ENCODE peak calls at places on chromosome 19, in four cellular contexts. Y, V, F and I are unnamed samples.

GRCh38 chr19:19661141-19661674 is 2.3 kb downstream of the ATP13A1 start:
- DNase-seq in Y (no peak), V (peak; percentile 3), F (no peak), I (no peak)

GRCh38 chr19:47315125-47315821 is 5.6 kb downstream of the C5AR1 start:
- DNase-seq in Y (no peak), V (peak; percentile 22), F (peak; percentile 91), I (peak; percentile 78)

GRCh38 chr19:6393982-6394412 is 1.0 kb upstream of the GTF2F1 start:
- DNase-seq in Y (no peak), V (no peak), F (no peak), I (no peak)

GRCh38 chr19:49938662-49939061 is 9.4 kb upstream of the NUP62 start:
- DNase-seq in Y (no peak), V (no peak), F (no peak), I (no peak)

GRCh38 chr19:10402441-10403038 is 802 bp downstream of the CDC37 start:
- DNase-seq in Y (no peak), V (no peak), F (no peak), I (peak; percentile 82)

GRCh38 chr19:36973844-36974195 is 57.7 kb downstream of the ZNF568 start:
- DNase-seq in Y (no peak), V (no peak), F (no peak), I (no peak)

GRCh38 chr19:14979498-14980255 is at the start of gene SLC1A6:
- DNase-seq in Y (no peak), V (peak; percentile 26), F (no peak), I (no peak)

GRCh38 chr19:45446295-45446694 is 21.5 kb upstream of the FOSB start:
- DNase-seq in Y (no peak), V (no peak), F (peak; percentile 31), I (no peak)

GRCh38 chr19:1123885-1124677 is 20.3 kb downstream of the GPX4 start:
- DNase-seq in Y (no peak), V (no peak), F (no peak), I (no peak)